ENCODE peak calls at places on chromosomes 1 and 21, in ten cellular contexts. Y is upper lobe of right lung; V is sigmoid colon; F is RWPE1; R is uterus; E is CD8-positive, alpha-beta T cell; K is AG04450; Z is A549; H is neural progenitor cell; D is left ventricle myocardium inferior. G is an unnamed sample.

GRCh38 chr1:33338495-33339211 is 17.8 kb upstream of the A3GALT2 start:
- DNase-seq in Y (no peak), V (peak; percentile 89), F (no peak), R (peak; percentile 68), E (no peak), K (peak; percentile 55), Z (no peak), H (peak; percentile 94), D (peak; percentile 57), G (peak; percentile 88)

GRCh38 chr1:1431006-1431844 is 4.3 kb upstream of the VWA1 start:
- DNase-seq in Y (peak; percentile 61), V (no peak), F (no peak), R (no peak), E (no peak), K (no peak), Z (no peak), H (no peak), D (no peak), G (no peak)

GRCh38 chr1:109625176-109625575 is 5.5 kb downstream of the AMPD2 start:
- DNase-seq in Y (no peak), V (no peak), F (no peak), R (no peak), E (no peak), K (no peak), Z (no peak), H (no peak), D (no peak), G (peak; percentile 53)

GRCh38 chr1:23424171-23424959 is at the start of gene TCEA3:
- DNase-seq in Y (peak; percentile 82), V (peak; percentile 85), F (peak; percentile 25), R (peak; percentile 59), E (no peak), K (no peak), Z (no peak), H (peak; percentile 51), D (peak; percentile 68), G (no peak)

GRCh38 chr1:67683306-67683705 is 1.7 kb upstream of the GADD45A start:
- DNase-seq in Y (no peak), V (no peak), F (peak; percentile 40), R (no peak), E (no peak), K (no peak), Z (no peak), H (no peak), D (no peak), G (no peak)

GRCh38 chr1:101051688-101052638 is 26.4 kb upstream of the DPH5 start:
- DNase-seq in Y (no peak), V (no peak), F (no peak), R (no peak), E (no peak), K (no peak), Z (no peak), H (no peak), D (no peak), G (no peak)

GRCh38 chr1:5448486-5448885 is 543.7 kb downstream of the NPHP4 start:
- DNase-seq in Y (peak; percentile 23), V (no peak), F (no peak), R (no peak), E (peak; percentile 29), K (no peak), Z (no peak), H (peak; percentile 52), D (no peak), G (no peak)

GRCh38 chr1:8004803-8005573 is 21.1 kb downstream of the ERRFI1 start:
- DNase-seq in Y (peak; percentile 78), V (peak; percentile 98), F (peak; percentile 89), R (peak; percentile 92), E (no peak), K (peak; percentile 89), Z (peak; percentile 66), H (no peak), D (peak; percentile 89), G (peak; percentile 98)

GRCh38 chr1:33348676-33349080 is 27.8 kb upstream of the A3GALT2 start:
- DNase-seq in Y (no peak), V (peak; percentile 65), F (no peak), R (no peak), E (no peak), K (no peak), Z (peak; percentile 12), H (no peak), D (no peak), G (peak; percentile 54)

GRCh38 chr1:22557341-22557950 is 5.8 kb upstream of the EPHA8 start:
- DNase-seq in Y (no peak), V (no peak), F (no peak), R (no peak), E (no peak), K (no peak), Z (no peak), H (no peak), D (no peak), G (no peak)

GRCh38 chr1:231971397-231972233 is 345.0 kb downstream of the DISC1 start:
- DNase-seq in Y (no peak), V (no peak), F (peak; percentile 4), R (no peak), E (no peak), K (no peak), Z (no peak), H (no peak), D (no peak), G (no peak)

GRCh38 chr1:180923024-180923841 is 10.5 kb downstream of the KIAA1614 start:
- DNase-seq in Y (no peak), V (no peak), F (peak; percentile 44), R (no peak), E (no peak), K (no peak), Z (no peak), H (peak; percentile 96), D (no peak), G (no peak)

GRCh38 chr21:42028754-42029385 is 18.7 kb upstream of the ZBTB21 start:
- DNase-seq in Y (no peak), V (peak; percentile 57), F (no peak), R (no peak), E (no peak), K (no peak), Z (no peak), H (no peak), D (no peak), G (no peak)

GRCh38 chr1:244010191-244010590 is 40.9 kb upstream of the ZBTB18 start:
- DNase-seq in Y (no peak), V (no peak), F (no peak), R (no peak), E (peak; percentile 36), K (no peak), Z (peak; percentile 21), H (peak; percentile 15), D (no peak), G (no peak)

GRCh38 chr1:67532452-67533216 is 102.4 kb upstream of the SERBP1 start:
- DNase-seq in Y (no peak), V (peak; percentile 66), F (peak; percentile 57), R (peak; percentile 24), E (no peak), K (peak; percentile 78), Z (peak; percentile 55), H (peak; percentile 80), D (no peak), G (no peak)

GRCh38 chr1:48530727-48531351 is 58.8 kb upstream of the SPATA6 start:
- DNase-seq in Y (peak; percentile 83), V (no peak), F (peak; percentile 36), R (no peak), E (no peak), K (peak; percentile 4), Z (peak; percentile 36), H (peak; percentile 96), D (no peak), G (no peak)

GRCh38 chr21:14699433-14700410 is 153.6 kb upstream of the SAMSN1 start:
- DNase-seq in Y (no peak), V (no peak), F (no peak), R (no peak), E (no peak), K (no peak), Z (no peak), H (no peak), D (no peak), G (no peak)

DNA sequence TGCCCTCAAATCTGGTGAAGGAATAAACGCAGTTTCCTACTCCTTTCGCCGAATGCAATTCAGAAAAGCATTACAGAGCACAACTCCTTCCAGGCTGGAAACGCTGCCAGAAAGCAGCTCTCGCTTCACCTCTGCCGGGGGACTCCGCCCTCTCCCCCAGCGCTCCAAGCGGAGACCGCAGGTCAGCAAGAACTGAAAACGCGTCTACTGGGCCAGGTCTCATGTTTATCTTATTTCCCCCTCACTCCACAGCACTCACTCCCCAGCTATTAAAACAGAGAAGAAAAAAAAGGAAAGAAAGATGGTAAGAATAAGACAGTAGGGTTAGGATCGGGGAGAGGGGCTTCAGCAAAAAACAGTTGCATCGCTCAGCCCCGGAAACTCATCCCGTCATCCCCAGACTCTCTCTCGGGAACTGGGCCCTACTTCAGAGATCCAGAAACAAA is 833 bp upstream of the RCOR3 start:
- DNase-seq in Y (peak; percentile 90), V (peak; percentile 94), F (peak; percentile 62), R (peak; percentile 85), E (peak; percentile 66), K (no peak), Z (peak; percentile 74), H (peak; percentile 85), D (peak; percentile 81), G (peak; percentile 81)
- TF ChIP-seq CTCF in Y (no peak), V (peak; percentile 12), F (no peak), R (no peak), E (no peak), K (peak; percentile 11), Z (no peak), H (no peak), D (no peak), G (no peak)

GRCh38 chr1:189775343-189775742 is 702.3 kb downstream of the BRINP3 start:
- DNase-seq in Y (no peak), V (no peak), F (peak; percentile 14), R (no peak), E (no peak), K (peak; percentile 78), Z (no peak), H (no peak), D (no peak), G (no peak)
- H3K27ac ChIP-seq in Y (no peak overlapping the region), V (no peak overlapping the region), F (no peak overlapping the region), R (no peak overlapping the region), E (no peak overlapping the region), K (no peak overlapping the region), Z (no peak overlapping the region), H (no peak overlapping the region), D (no peak overlapping the region), G (no peak overlapping the region)

DNA sequence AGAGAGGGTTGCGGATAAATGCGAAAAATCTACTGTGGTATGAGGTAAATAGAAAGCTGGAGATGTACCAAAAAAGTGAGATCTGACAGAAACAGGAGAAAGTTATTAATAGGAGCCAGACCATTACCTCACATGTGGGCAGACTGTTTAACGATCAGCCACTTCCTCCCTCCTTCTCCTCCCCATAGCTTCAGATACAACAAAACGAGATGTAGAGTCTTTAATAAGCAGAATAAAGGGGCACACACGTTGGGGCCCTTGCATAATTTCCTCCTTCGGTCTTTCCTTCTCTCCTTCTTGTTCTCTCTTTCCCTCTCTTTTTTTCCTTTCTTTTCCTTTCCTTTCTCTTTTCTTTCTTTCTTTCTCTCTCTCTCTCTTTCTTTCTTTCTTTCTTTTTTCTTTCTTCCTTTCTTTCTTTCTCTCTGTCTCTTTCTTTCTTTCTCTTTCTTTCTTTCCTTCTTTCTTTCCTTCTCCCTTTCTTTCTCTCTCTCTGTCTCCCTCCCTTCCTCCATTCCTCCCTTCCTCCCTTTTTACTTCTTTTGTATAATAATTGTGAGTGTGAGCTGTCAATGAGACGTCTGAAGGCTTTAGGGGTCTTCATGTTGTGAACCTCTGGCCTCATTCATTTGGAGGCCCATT is 242.1 kb downstream of the GRIK1 start:
- DNase-seq in Y (no peak), V (no peak), F (no peak), R (no peak), E (no peak), K (no peak), Z (no peak), H (no peak), D (no peak), G (no peak)
- TF ChIP-seq CTCF in Y (no peak), V (no peak), F (no peak), R (no peak), E (no peak), K (no peak), Z (no peak), H (no peak), D (no peak), G (no peak)

GRCh38 chr1:230758705-230759354 is 11.6 kb downstream of the CAPN9 start:
- DNase-seq in Y (no peak), V (no peak), F (no peak), R (no peak), E (no peak), K (no peak), Z (no peak), H (no peak), D (no peak), G (no peak)
- H3K27ac ChIP-seq in Y (no peak overlapping the region), V (no peak overlapping the region), F (no peak overlapping the region), R (no peak overlapping the region), E (no peak overlapping the region), K (no peak overlapping the region), Z (no peak overlapping the region), H (no peak overlapping the region), D (no peak overlapping the region), G (no peak overlapping the region)

G was measured in right atrium auricular region.